ENCODE peak calls at places on chromosomes 4 and X, in eight cellular contexts. R, G, K, T, H, Y, M and I are unnamed samples.

GRCh38 chrX:94775640-94776039 is 1101.6 kb downstream of the FAM133A start:
- DNase-seq in R (no peak), K (no peak), T (no peak), M (no peak), H (no peak), Y (no peak), G (no peak), I (no peak)

GRCh38 chrX:41981481-41982013 is 58.2 kb upstream of the CASK start:
- DNase-seq in M (no peak), Y (no peak), T (no peak), R (no peak), H (no peak), G (no peak), K (no peak), I (no peak)

GRCh38 chr4:25509656-25510055 is 132.6 kb downstream of the ANAPC4 start:
- DNase-seq in Y (no peak), K (no peak), T (no peak), G (no peak), H (no peak), R (no peak), M (no peak), I (no peak)

GRCh38 chr4:155566241-155566823 is 100.3 kb upstream of the GUCY1A1 start:
- DNase-seq in M (peak; percentile 28), R (no peak), G (no peak), H (peak; percentile 77), K (no peak), Y (peak; percentile 40), T (no peak), I (no peak)

GRCh38 chrX:25028726-25029125 is 13.0 kb upstream of the ARX start:
- DNase-seq in K (no peak), G (no peak), Y (peak; percentile 6), T (no peak), R (no peak), M (peak; percentile 38), H (peak; percentile 41), I (no peak)

GRCh38 chrX:118495958-118496762 is 545 bp downstream of the DOCK11 start:
- DNase-seq in Y (no peak), G (peak; percentile 41), H (peak; percentile 39), T (no peak), M (peak; percentile 30), R (no peak), K (no peak), I (peak; percentile 79)

GRCh38 chrX:68684919-68685304 is 37.4 kb downstream of the STARD8 start:
- DNase-seq in Y (no peak), R (no peak), M (no peak), K (no peak), H (no peak), G (no peak), T (no peak), I (no peak)

GRCh38 chrX:747176-747575 is 116.6 kb downstream of the SHOX start:
- DNase-seq in Y (no peak), T (no peak), K (no peak), G (no peak), H (no peak), R (no peak), M (no peak), I (no peak)

GRCh38 chrX:69555396-69556023 is 51.4 kb downstream of the NALF2 start:
- DNase-seq in G (no peak), M (peak; percentile 5), K (no peak), T (no peak), R (no peak), H (no peak), Y (no peak), I (no peak)

GRCh38 chr4:174828845-174829701 is at the start of gene GLRA3:
- DNase-seq in K (peak; percentile 57), M (peak; percentile 25), H (peak; percentile 1), T (peak; percentile 63), R (peak; percentile 67), G (peak; percentile 10), Y (no peak), I (peak; percentile 47)

GRCh38 chrX:136021903-136022302 is 36.7 kb downstream of the SLC9A6 start:
- DNase-seq in R (no peak), G (no peak), Y (no peak), T (no peak), H (no peak), M (no peak), K (no peak), I (peak; percentile 6)

GRCh38 chrX:2262679-2263055 is 238.1 kb downstream of the DHRSX start:
- DNase-seq in R (no peak), G (no peak), Y (no peak), K (no peak), M (no peak), T (no peak), H (no peak), I (no peak)

DNA sequence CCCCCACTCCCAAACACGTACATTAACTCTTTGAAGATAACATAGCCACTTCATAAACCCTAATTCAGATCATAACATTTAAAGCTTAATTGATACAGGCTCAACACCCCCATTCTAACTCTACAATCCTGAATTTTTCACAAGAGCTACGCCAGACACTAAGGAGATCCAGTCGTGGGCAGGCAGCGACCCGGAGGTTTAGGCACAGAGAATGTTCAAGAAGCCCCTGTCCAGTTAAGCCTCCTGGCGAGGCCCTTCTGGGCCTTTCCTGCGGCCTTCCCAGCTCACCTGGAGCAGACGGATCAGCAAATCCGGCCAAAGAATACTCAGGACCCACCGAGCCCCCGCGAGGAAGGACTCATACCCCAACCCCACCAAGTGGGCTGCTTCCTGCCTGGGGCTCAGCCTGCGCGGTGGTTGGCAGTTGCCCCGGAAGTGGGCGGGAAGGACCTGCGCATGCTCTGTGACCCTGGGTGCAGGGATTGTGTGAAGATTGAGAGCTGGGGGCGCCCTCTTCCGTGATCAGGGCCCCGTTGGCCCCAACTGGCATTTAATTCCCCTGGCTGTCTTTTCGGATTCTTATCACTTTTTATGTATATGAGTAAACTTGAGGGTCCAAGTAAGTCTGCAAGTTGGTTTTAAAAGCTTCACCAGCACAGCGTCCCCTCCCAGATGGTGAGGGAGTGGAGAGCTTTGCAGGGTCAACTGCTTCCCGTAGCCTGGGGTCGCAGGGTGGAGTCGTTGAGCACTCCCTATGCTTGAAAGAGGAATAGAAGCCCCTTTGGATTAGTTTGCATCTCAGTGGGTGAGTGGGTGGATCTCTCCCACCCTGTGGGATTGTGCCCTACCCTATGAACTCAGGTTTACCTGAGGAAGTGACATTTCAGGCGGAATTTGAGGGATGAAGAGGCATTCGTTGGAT is at the start of gene TRIM61:
- DNase-seq in R (no peak), H (peak; percentile 41), Y (peak; percentile 54), M (peak; percentile 68), K (no peak), G (no peak), T (no peak), I (peak; percentile 77)
- H3K4me3 ChIP-seq in R (no peak within 1 kb of the TSS), H (peak within 1 kb of the TSS; percentile 65), Y (peak within 1 kb of the TSS; percentile 79), M (peak within 1 kb of the TSS; percentile 12), K (no peak within 1 kb of the TSS), G (no peak within 1 kb of the TSS), T (peak within 1 kb of the TSS; percentile 41), I (peak within 1 kb of the TSS; percentile 77)

DNA sequence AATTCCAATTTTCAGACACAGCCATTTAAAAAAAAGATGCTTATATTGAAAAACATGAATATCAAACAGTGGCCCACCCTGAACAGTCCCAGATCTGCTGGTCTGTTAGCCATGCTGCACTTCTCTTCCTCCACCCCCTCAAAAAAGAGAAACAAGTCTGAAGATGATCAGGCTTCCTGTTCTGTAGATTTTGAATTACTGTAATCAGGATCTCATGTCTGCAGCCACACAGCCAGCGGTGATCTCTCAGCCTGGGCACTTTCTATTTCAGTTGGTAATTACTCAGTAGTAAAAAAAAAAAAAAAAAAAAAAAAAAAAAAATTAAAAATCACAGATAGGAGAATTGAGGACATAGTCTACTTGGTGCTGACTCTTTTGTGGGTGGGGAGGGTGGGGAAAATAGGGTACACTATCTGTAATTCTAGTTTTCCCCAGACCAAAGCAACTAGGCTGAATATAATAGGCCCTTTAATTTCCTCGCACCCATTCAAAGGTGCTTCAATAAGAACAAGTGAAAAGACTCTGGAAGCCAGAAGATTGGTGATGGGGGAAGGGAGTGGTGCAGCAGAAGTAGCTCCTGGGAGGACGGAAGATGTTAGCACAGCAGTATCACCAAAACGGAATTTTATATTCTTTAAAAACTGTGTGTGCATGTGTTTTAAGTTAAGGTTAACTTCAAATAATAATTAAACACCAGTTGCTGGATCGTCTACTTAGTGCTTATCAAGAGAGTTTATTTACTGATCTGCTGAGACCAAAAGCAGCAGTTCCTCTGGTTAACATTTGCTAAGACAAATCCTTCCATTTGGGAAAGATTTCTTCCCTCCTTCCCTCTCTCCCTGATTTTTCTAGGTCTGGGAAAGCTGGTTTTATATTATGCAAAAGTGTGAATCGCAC is 47.1 kb downstream of the SPRY1 start:
- DNase-seq in H (peak; percentile 61), M (no peak), G (no peak), K (no peak), T (no peak), R (no peak), Y (peak; percentile 21), I (peak; percentile 33)
- H3K4me3 ChIP-seq in H (no peak overlapping the region), M (no peak overlapping the region), G (no peak overlapping the region), K (peak overlapping the region; percentile 10), T (no peak overlapping the region), R (no peak overlapping the region), Y (no peak overlapping the region), I (no peak overlapping the region)

GRCh38 chrX:57596109-57596870 is 4.5 kb downstream of the ZXDB start:
- DNase-seq in H (no peak), G (no peak), M (no peak), R (no peak), Y (no peak), K (no peak), T (no peak), I (no peak)

DNA sequence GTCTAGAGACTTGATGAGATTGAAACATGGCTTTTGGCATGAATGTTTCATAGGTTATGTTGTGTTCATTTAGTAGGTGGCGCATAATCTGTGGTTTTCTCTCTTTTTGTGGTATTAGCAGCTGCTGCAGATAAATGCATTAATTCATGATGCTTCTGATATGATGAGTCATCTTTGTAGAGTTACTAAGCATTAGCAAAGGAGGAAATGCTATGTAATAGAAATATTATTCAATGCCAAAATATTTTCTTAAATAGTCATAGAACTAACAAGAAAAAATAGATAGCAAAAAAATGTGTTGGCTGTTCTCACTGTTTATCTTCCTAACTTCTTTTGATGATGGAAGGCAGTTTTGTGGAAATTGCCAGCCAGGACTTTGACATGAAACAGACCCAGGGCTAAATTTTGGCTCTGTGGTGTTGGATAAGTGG is 3.6 kb downstream of the ZXDB start:
- DNase-seq in M (peak; percentile 83), T (no peak), R (no peak), H (peak; percentile 67), Y (peak; percentile 85), G (peak; percentile 28), K (no peak), I (no peak)
- H3K4me3 ChIP-seq in M (peak overlapping the region; percentile 32), T (no peak overlapping the region), R (peak overlapping the region; percentile 34), H (peak overlapping the region; percentile 0), Y (no peak overlapping the region), G (no peak overlapping the region), K (no peak overlapping the region), I (no peak overlapping the region)

GRCh38 chr4:56469489-56470210 is 2.2 kb downstream of the SRP72 start:
- DNase-seq in T (no peak), M (no peak), K (no peak), Y (no peak), R (no peak), G (no peak), H (no peak), I (no peak)

GRCh38 chr4:56468097-56468422 is 643 bp downstream of the SRP72 start:
- DNase-seq in G (peak; percentile 39), H (peak; percentile 54), K (peak; percentile 58), T (no peak), R (peak; percentile 21), Y (peak; percentile 35), M (peak; percentile 37), I (no peak)

GRCh38 chr4:56466910-56467283 is 520 bp upstream of the SRP72 start:
- DNase-seq in Y (no peak), T (no peak), K (no peak), R (no peak), M (no peak), G (no peak), H (peak; percentile 12), I (no peak)

GRCh38 chr4:56465599-56466295 is 1.7 kb upstream of the SRP72 start:
- DNase-seq in H (peak; percentile 57), G (peak; percentile 19), K (no peak), R (no peak), T (no peak), M (no peak), Y (peak; percentile 48), I (peak; percentile 19)

GRCh38 chr4:56467284-56468096 is at the start of gene SRP72:
- DNase-seq in K (peak; percentile 92), T (peak; percentile 82), G (peak; percentile 85), R (peak; percentile 68), Y (peak; percentile 85), M (peak; percentile 82), H (peak; percentile 94), I (peak; percentile 85)
- H3K4me3 ChIP-seq in K (peak within 1 kb of the TSS; percentile 76), T (peak within 1 kb of the TSS; percentile 91), G (peak within 1 kb of the TSS; percentile 78), R (peak within 1 kb of the TSS; percentile 98), Y (peak within 1 kb of the TSS; percentile 98), M (peak within 1 kb of the TSS; percentile 81), H (peak within 1 kb of the TSS; percentile 78), I (peak within 1 kb of the TSS; percentile 94)